ENCODE peak calls at places on chromosomes 6 and 20, in four cellular contexts. O is H1, X is GM12878, D is HepG2. K is an unnamed sample.

GRCh38 chr6:82362868-82363267 is 749 bp upstream of the TPBG start:
- DNase-seq in D (no peak), O (no peak), X (no peak), K (no peak)

GRCh38 chr6:107075951-107076381 is 39.3 kb downstream of the BEND3 start:
- DNase-seq in D (no peak), X (no peak), O (no peak), K (no peak)

GRCh38 chr6:153525998-153526397 is 394.9 kb upstream of the RGS17 start:
- DNase-seq in O (no peak), X (no peak), D (no peak), K (no peak)

GRCh38 chr6:114989279-114989964 is 646.6 kb upstream of the HS3ST5 start:
- DNase-seq in X (no peak), O (no peak), D (no peak), K (no peak)

GRCh38 chr6:146876271-146877151 is 277.7 kb downstream of the ADGB start:
- DNase-seq in O (no peak), X (no peak), D (no peak), K (no peak)

GRCh38 chr20:478949-479429 is 16.7 kb upstream of the TBC1D20 start:
- DNase-seq in X (no peak), O (no peak), D (peak; percentile 84), K (peak; percentile 16)

GRCh38 chr20:35174458-35175216 is 2.8 kb downstream of the PROCR start:
- DNase-seq in O (peak; percentile 74), D (peak; percentile 84), X (no peak), K (no peak)

GRCh38 chr6:41707565-41708200 is 27.7 kb downstream of the TFEB start:
- DNase-seq in O (no peak), D (no peak), X (no peak), K (no peak)

GRCh38 chr6:26520088-26520839 is 17.9 kb upstream of the HMGN4 start:
- DNase-seq in O (no peak), D (peak; percentile 56), X (no peak), K (no peak)

DNA sequence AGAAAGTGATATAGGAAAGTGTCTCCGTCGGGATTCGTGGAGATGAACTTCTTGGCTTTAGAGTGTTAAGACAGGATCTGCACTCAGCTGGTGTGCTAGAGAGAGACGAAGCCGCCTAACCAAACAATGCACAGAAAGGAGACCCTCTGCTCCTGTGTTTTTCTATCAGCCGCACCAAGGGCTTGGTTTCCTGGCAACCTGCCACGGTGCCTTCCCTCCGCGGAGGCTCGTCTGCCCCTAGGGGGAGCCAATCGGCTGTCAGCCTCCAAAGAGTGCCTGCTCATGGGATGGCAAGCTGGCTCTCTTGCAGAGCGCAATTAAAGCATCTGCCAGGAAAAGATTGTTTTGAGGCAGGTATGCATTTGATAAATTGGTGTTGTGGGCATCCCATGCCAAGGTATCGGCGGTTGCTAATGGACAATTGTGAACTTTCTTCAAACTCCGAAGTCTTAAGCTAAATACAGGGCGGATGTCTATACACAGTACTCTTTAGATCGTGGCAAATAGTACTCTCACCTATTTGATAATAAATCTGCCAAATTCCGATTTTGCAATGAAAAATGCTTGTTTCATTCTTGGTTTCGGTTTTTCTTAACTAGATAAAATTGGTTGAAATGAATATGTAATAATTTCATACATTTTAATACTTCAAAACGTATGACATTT is 603.3 kb downstream of the RNF144B start:
- DNase-seq in D (peak; percentile 58), O (peak; percentile 92), X (no peak), K (peak; percentile 66)
- H3K4me3 ChIP-seq in D (no peak overlapping the region), O (no peak overlapping the region), X (no peak overlapping the region), K (no peak overlapping the region)

GRCh38 chr6:157861814-157862213 is 38.8 kb downstream of the SNX9 start:
- DNase-seq in X (no peak), O (no peak), D (no peak), K (no peak)

GRCh38 chr6:157860505-157860991 is 37.5 kb downstream of the SNX9 start:
- DNase-seq in X (no peak), O (no peak), D (no peak), K (no peak)

GRCh38 chr6:157864185-157864761 is 41.2 kb downstream of the SNX9 start:
- DNase-seq in D (no peak), X (no peak), O (no peak), K (no peak)

GRCh38 chr6:157861184-157861583 is 38.1 kb downstream of the SNX9 start:
- DNase-seq in O (no peak), X (no peak), D (no peak), K (no peak)

DNA sequence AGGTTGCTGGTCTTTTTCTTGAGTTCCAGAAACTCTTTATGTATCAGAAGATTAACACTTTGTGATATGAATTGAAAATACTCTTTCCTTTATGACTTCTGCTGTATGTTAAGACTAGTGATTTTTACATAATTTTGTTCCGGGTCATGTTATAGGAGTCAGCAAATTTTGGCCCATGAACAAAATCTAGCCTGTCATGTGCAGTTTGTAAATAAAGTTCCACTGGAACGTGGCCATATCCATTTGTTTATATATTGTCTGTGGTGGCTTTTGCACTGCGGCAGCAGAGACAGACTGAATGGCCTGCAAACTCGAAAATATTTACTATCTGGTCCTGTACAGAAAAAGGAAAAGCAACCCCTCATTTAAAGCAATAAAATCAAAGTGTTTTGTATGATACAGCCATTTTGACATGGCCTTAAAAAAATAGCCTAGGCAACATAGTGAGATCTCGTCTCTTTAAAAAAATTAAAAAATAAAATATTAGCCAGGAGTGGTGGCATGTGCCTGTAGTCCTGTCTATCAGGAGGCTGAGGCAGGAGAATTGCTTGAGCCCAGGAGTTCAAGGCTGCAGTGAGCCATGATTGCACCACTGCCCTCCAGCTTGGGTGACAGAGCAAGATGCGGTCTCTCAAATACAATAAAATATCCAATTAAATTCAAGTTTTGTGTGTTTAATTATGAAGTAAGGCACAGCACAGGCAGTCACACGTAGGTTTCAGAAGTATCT is 36.9 kb downstream of the SNX9 start:
- DNase-seq in D (peak; percentile 36), X (no peak), O (no peak), K (no peak)
- TF ChIP-seq SUZ12 in D (no peak), X (no peak), O (no peak), K (no peak)

DNA sequence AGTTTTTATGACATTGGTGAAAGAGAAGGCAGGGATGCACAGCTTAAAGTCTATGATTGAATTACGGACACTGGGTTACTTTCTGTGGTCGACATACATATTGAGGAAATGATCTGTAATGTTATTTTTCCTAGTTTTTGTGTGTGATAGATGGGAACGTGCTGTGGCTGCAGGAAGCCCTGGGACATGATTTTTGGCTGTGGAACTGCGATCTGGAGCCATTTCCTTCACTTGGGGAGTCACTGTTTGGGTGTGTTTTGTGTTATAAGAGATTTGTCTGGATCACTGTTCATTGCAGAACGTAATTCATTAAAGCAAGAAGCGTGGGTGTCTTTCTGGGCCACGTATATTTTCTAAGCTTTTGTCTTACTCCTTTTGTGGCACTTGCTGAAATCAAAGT is 59.7 kb downstream of the TIAM2 start:
- DNase-seq in X (no peak), O (no peak), D (no peak), K (no peak)
- H3K4me3 ChIP-seq in X (no peak overlapping the region), O (no peak overlapping the region), D (no peak overlapping the region), K (no peak overlapping the region)

GRCh38 chr20:47330933-47331708 is 25.4 kb downstream of the ZMYND8 start:
- DNase-seq in X (no peak), O (no peak), D (no peak), K (no peak)
- TF ChIP-seq SUZ12 in X (no peak), O (no peak), D (no peak), K (no peak)

GRCh38 chr6:154732538-154732823 is 735 bp upstream of the SCAF8 start:
- DNase-seq in D (no peak), O (no peak), X (no peak), K (no peak)

GRCh38 chr6:154733610-154734379 is 579 bp downstream of the SCAF8 start:
- DNase-seq in O (peak; percentile 89), X (peak; percentile 61), D (peak; percentile 95), K (peak; percentile 84)

GRCh38 chr6:154736613-154737259 is 3.5 kb downstream of the SCAF8 start:
- DNase-seq in X (no peak), D (no peak), O (no peak), K (no peak)

GRCh38 chr6:154731296-154732218 is 1.7 kb upstream of the SCAF8 start:
- DNase-seq in X (no peak), D (no peak), O (no peak), K (no peak)

DNA sequence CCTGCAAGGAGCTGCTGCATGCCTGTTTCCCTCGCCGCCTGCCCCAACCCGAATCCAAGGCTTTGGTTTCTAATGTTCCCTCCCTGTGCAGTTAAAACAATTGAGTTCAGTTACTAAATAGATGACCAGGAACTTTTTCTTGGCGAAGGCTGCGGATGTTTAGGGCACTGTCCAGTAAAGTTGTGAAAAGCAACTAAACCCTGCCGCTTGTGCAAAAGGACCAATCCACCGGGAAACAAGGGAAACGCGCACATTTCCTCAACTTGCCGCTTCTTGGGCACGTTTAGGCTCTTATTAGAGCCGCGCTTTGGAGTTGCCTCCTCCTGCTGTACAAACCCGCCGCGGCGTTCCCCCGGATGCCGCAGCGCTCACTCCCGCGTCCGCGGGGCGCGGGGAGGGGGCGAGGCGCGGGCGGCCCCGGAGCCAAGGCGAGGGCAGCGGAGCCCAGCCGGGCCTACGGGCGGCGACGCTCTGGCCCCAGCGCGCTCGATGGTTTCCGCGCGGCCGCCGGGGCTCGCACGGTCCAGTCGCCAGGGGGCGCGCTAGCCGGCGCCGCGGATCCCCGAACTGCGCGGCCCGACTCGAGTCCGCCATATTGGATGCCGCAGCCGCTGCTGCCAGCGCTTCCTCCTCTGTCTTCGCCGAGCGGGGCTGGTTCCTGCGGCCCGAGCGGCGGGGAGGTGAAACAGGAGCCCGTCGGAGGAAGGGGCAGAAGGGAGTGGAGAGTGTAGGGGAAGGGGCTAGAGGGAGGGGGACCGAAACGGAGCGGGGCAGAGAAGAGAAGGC is at the start of gene SCAF8:
- DNase-seq in D (peak; percentile 73), O (peak; percentile 93), X (peak; percentile 23), K (no peak)
- H3K4me3 ChIP-seq in D (peak within 1 kb of the TSS; percentile 96), O (peak within 1 kb of the TSS; percentile 91), X (peak within 1 kb of the TSS; percentile 88), K (peak within 1 kb of the TSS; percentile 53)

DNA sequence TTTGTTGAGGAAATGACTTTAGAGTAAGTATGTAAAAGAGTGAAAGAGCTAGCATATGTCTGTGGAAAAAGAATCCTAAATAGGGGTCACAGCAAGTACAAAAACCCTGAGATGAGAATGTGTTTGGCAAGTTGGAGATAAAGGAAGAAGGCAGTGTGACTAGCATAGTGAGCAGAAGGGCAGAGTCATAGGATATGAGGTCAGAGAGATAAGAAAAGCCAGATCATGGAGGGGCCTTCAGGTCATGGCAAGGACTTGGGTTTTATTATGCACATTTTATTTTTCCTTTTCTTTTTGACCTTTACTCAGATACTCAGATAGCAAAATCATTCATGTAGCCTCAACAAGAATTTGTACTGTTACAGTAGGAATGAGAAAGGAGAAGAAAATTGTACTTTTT is 138.0 kb downstream of the GJA1 start:
- DNase-seq in O (no peak), X (no peak), D (no peak), K (no peak)
- TF ChIP-seq SUZ12 in O (no peak), X (no peak), D (no peak), K (no peak)

K was measured in NT2/D1.